ENCODE peak calls at places on chromosomes 16 and 17, in eight cellular contexts. M, C, A, Y, H, V, F and K are unnamed samples.

GRCh38 chr17:42026821-42027539 is 7.1 kb downstream of the NKIRAS2 start:
- DNase-seq in C (no peak), F (no peak), Y (no peak), M (no peak), A (no peak), V (no peak), H (no peak), K (no peak)

GRCh38 chr17:74785096-74785980 is 9.2 kb upstream of the NAT9 start:
- DNase-seq in V (no peak), C (no peak), M (no peak), Y (no peak), A (no peak), F (no peak), H (no peak), K (no peak)

GRCh38 chr16:74500907-74501306 is 79.6 kb upstream of the CLEC18B start:
- DNase-seq in M (no peak), C (no peak), H (no peak), F (no peak), Y (no peak), A (no peak), V (no peak), K (no peak)

GRCh38 chr17:20967776-20968175 is 75.0 kb downstream of the USP22 start:
- DNase-seq in F (no peak), C (no peak), Y (no peak), V (no peak), M (no peak), H (no peak), A (no peak), K (no peak)

GRCh38 chr17:61250335-61250890 is 149.2 kb upstream of the TBX2 start:
- DNase-seq in V (peak; percentile 75), C (no peak), M (no peak), F (no peak), Y (no peak), A (no peak), H (peak; percentile 38), K (no peak)

GRCh38 chr16:88705076-88705684 is 1.0 kb downstream of the RNF166 start:
- DNase-seq in M (no peak), F (no peak), A (no peak), V (peak; percentile 17), Y (no peak), C (no peak), H (peak; percentile 34), K (peak; percentile 52)

GRCh38 chr17:82445542-82445941 is 5.0 kb downstream of the CYBC1 start:
- DNase-seq in A (no peak), V (no peak), H (no peak), F (no peak), Y (no peak), M (no peak), C (no peak), K (no peak)

GRCh38 chr17:78236362-78237127 is 5.1 kb downstream of the TMEM235 start:
- DNase-seq in H (no peak), M (no peak), V (no peak), A (no peak), F (no peak), C (no peak), Y (no peak), K (no peak)

GRCh38 chr17:79003661-79004411 is 5.7 kb downstream of the CANT1 start:
- DNase-seq in F (no peak), A (no peak), M (no peak), Y (no peak), H (no peak), V (no peak), C (no peak), K (no peak)

GRCh38 chr16:68233835-68234187 is 2.1 kb downstream of the ESRP2 start:
- DNase-seq in F (no peak), V (no peak), A (no peak), M (no peak), C (no peak), H (no peak), Y (no peak), K (no peak)

GRCh38 chr17:82863941-82864720 is 24.3 kb upstream of the ZNF750 start:
- DNase-seq in H (peak; percentile 83), A (peak; percentile 48), F (no peak), V (peak; percentile 80), M (peak; percentile 79), Y (peak; percentile 80), C (no peak), K (peak; percentile 92)

GRCh38 chr17:52145496-52145895 is 13.0 kb downstream of the CA10 start:
- DNase-seq in M (no peak), F (no peak), H (no peak), V (no peak), C (no peak), A (no peak), Y (no peak), K (no peak)

GRCh38 chr17:77332981-77333685 is 192.4 kb downstream of the SEC14L1 start:
- DNase-seq in F (no peak), H (peak; percentile 60), C (no peak), V (peak; percentile 74), Y (no peak), A (no peak), M (no peak), K (no peak)

GRCh38 chr17:44933824-44934744 is 13.5 kb downstream of the KIF18B start:
- DNase-seq in Y (no peak), M (no peak), F (no peak), A (no peak), V (no peak), H (no peak), C (no peak), K (no peak)

GRCh38 chr16:47612711-47613110 is 151.6 kb downstream of the PHKB start:
- DNase-seq in H (no peak), F (no peak), Y (no peak), C (no peak), M (no peak), V (no peak), A (no peak), K (no peak)

GRCh38 chr17:50918071-50918932 is 52.1 kb upstream of the TOB1 start:
- DNase-seq in M (no peak), C (peak; percentile 35), A (no peak), V (no peak), F (no peak), H (peak; percentile 14), Y (no peak), K (no peak)

GRCh38 chr16:66911112-66911511 is 7.6 kb downstream of the CDH16 start:
- DNase-seq in H (no peak), A (no peak), V (no peak), F (no peak), C (no peak), M (no peak), Y (no peak), K (no peak)

GRCh38 chr17:47265983-47266541 is 12.4 kb downstream of the ITGB3 start:
- DNase-seq in F (no peak), C (no peak), V (peak; percentile 59), A (no peak), Y (no peak), M (no peak), H (peak; percentile 59), K (no peak)